ENCODE peak calls at places on chromosome 14, in six cellular contexts. H is anterior cingulate cortex, S is tibial artery, Y is fibroblast of lung, I is omental fat pad, B is HS-27A. J is an unnamed sample.

GRCh38 chr14:63308723-63309317 is 9.9 kb downstream of the GPHB5 start:
- DNase-seq in H (no peak), S (no peak), Y (peak; percentile 17), I (no peak), B (no peak), J (peak; percentile 12)

GRCh38 chr14:105315211-105315721 is 718 bp downstream of the PACS2 start:
- DNase-seq in H (no peak), S (peak; percentile 76), Y (peak; percentile 33), I (no peak), B (no peak), J (peak; percentile 6)

GRCh38 chr14:26896447-26896846 is 298.6 kb upstream of the NOVA1 start:
- DNase-seq in H (no peak), S (no peak), Y (peak; percentile 65), I (peak; percentile 25), B (no peak), J (peak; percentile 65)

GRCh38 chr14:51394804-51395203 is 154.8 kb downstream of the TMX1 start:
- DNase-seq in H (no peak), S (no peak), Y (no peak), I (no peak), B (no peak), J (no peak)

GRCh38 chr14:58752782-58753181 is 115.0 kb downstream of the DACT1 start:
- DNase-seq in H (peak; percentile 47), S (peak; percentile 87), Y (no peak), I (peak; percentile 37), B (no peak), J (no peak)

GRCh38 chr14:71433303-71433702 is 498.9 kb upstream of the RGS6 start:
- DNase-seq in H (no peak), S (no peak), Y (no peak), I (no peak), B (no peak), J (no peak)

GRCh38 chr14:89197623-89198022 is 219.4 kb downstream of the FOXN3 start:
- DNase-seq in H (no peak), S (no peak), Y (no peak), I (no peak), B (no peak), J (no peak)

GRCh38 chr14:64704743-64705405 is 650 bp downstream of the PLEKHG3 start:
- DNase-seq in H (no peak), S (peak; percentile 72), Y (peak; percentile 31), I (no peak), B (no peak), J (no peak)

GRCh38 chr14:52949711-52950409 is 990 bp downstream of the FERMT2 start:
- DNase-seq in H (no peak), S (peak; percentile 67), Y (peak; percentile 70), I (no peak), B (peak; percentile 30), J (peak; percentile 54)

GRCh38 chr14:63175531-63175930 is 28.7 kb upstream of the RHOJ start:
- DNase-seq in H (no peak), S (no peak), Y (peak; percentile 59), I (no peak), B (no peak), J (no peak)

GRCh38 chr14:92684801-92685560 is 63.4 kb downstream of the LGMN start:
- DNase-seq in H (no peak), S (no peak), Y (no peak), I (no peak), B (no peak), J (no peak)

GRCh38 chr14:28482644-28483043 is 283.9 kb upstream of the FOXG1 start:
- DNase-seq in H (no peak), S (no peak), Y (no peak), I (no peak), B (no peak), J (no peak)

GRCh38 chr14:96574633-96575191 is 72.5 kb downstream of the PAPOLA start:
- DNase-seq in H (no peak), S (no peak), Y (peak; percentile 79), I (no peak), B (no peak), J (peak; percentile 90)

J was measured in HCEC 1CT.